ENCODE peak calls at places on chromosomes 1 and 21, in nine cellular contexts. U, V, K, R, S, J, L, E and W are unnamed samples.

GRCh38 chr1:62436039-62436465 is 797 bp upstream of the USP1 start:
- DNase-seq in V (peak; percentile 97), U (peak; percentile 99), K (no peak), R (no peak), L (peak; percentile 92), S (no peak), E (peak; percentile 99), J (no peak), W (peak; percentile 99)

GRCh38 chr1:70768211-70768610 is 279.4 kb downstream of the PTGER3 start:
- DNase-seq in E (no peak), R (no peak), L (no peak), S (no peak), V (no peak), K (no peak), U (no peak), J (no peak), W (no peak)

GRCh38 chr21:36199021-36199420 is 42.4 kb downstream of the DOP1B start:
- DNase-seq in V (no peak), S (no peak), E (no peak), U (no peak), L (no peak), J (no peak), R (no peak), K (no peak), W (no peak)

GRCh38 chr1:155081472-155082300 is 3.0 kb downstream of the EFNA3 start:
- DNase-seq in K (no peak), J (no peak), V (no peak), U (no peak), L (no peak), R (no peak), E (no peak), S (no peak), W (peak; percentile 40)

GRCh38 chr1:43978551-43979260 is at the start of gene B4GALT2:
- DNase-seq in V (peak; percentile 30), S (peak; percentile 8), J (peak; percentile 68), R (no peak), K (no peak), E (peak; percentile 80), L (peak; percentile 47), U (peak; percentile 22), W (peak; percentile 78)

GRCh38 chr1:180934563-180934962 is 21.9 kb downstream of the KIAA1614 start:
- DNase-seq in U (no peak), J (no peak), S (no peak), L (no peak), R (no peak), E (no peak), V (no peak), K (no peak), W (no peak)

GRCh38 chr1:58735591-58735990 is 35.7 kb upstream of the MYSM1 start:
- DNase-seq in V (no peak), E (no peak), L (no peak), R (no peak), K (no peak), S (no peak), J (no peak), U (no peak), W (no peak)

GRCh38 chr1:173573596-173573995 is 29.3 kb downstream of the SLC9C2 start:
- DNase-seq in R (no peak), L (no peak), V (no peak), K (no peak), J (no peak), S (peak; percentile 11), E (no peak), U (no peak), W (no peak)

GRCh38 chr1:50774759-50775351 is 185.2 kb downstream of the FAF1 start:
- DNase-seq in E (no peak), J (peak; percentile 49), S (peak; percentile 60), V (no peak), K (peak; percentile 68), R (no peak), L (no peak), U (peak; percentile 76), W (peak; percentile 80)

GRCh38 chr1:206961668-206962067 is 8.6 kb downstream of the FCAMR start:
- DNase-seq in E (no peak), S (no peak), K (no peak), V (no peak), J (no peak), R (no peak), L (no peak), U (no peak), W (no peak)

GRCh38 chr1:180888870-180889269 is 23.8 kb upstream of the KIAA1614 start:
- DNase-seq in K (no peak), S (no peak), L (no peak), J (no peak), R (no peak), V (no peak), U (no peak), E (no peak), W (no peak)

GRCh38 chr1:19124273-19124672 is 85.8 kb downstream of the UBR4 start:
- DNase-seq in S (no peak), E (no peak), L (no peak), K (no peak), J (no peak), V (no peak), U (no peak), R (no peak), W (no peak)

GRCh38 chr1:192967901-192968300 is 91.3 kb downstream of the UCHL5 start:
- DNase-seq in R (no peak), L (no peak), V (no peak), J (no peak), S (no peak), K (no peak), U (no peak), E (no peak), W (no peak)

GRCh38 chr1:149849947-149850360 is 49.4 kb upstream of the BOLA1 start:
- DNase-seq in U (no peak), R (no peak), K (peak; percentile 15), L (no peak), V (peak; percentile 13), E (no peak), S (no peak), J (no peak), W (peak; percentile 36)

GRCh38 chr1:168379110-168379860 is 98.6 kb downstream of the TBX19 start:
- DNase-seq in K (no peak), S (no peak), E (no peak), U (no peak), V (no peak), R (no peak), L (no peak), J (no peak), W (peak; percentile 41)

GRCh38 chr1:53653200-53653575 is 85.8 kb downstream of the GLIS1 start:
- DNase-seq in V (no peak), L (no peak), S (no peak), E (peak; percentile 72), J (no peak), U (no peak), K (no peak), R (no peak), W (no peak)

GRCh38 chr1:78474092-78474491 is 16.7 kb upstream of the PTGFR start:
- DNase-seq in L (no peak), U (no peak), K (no peak), R (no peak), E (no peak), S (no peak), J (no peak), V (no peak), W (no peak)

GRCh38 chr1:112544753-112545152 is 36.0 kb downstream of the WNT2B start:
- DNase-seq in L (no peak), U (no peak), J (no peak), V (no peak), S (peak; percentile 85), K (peak; percentile 67), R (no peak), E (no peak), W (peak; percentile 47)

GRCh38 chr1:42427240-42427639 is 28.6 kb downstream of the ZMYND12 start:
- DNase-seq in V (no peak), L (no peak), J (no peak), S (no peak), E (no peak), R (no peak), U (no peak), K (no peak), W (no peak)

GRCh38 chr1:180966310-180966709 is 53.6 kb downstream of the KIAA1614 start:
- DNase-seq in V (no peak), L (no peak), J (no peak), R (no peak), U (no peak), S (no peak), K (no peak), E (no peak), W (no peak)

GRCh38 chr1:39214021-39214713 is 9.7 kb downstream of the MACF1 start:
- DNase-seq in R (no peak), K (peak; percentile 64), J (no peak), V (no peak), S (peak; percentile 75), U (peak; percentile 73), L (no peak), E (no peak), W (no peak)

GRCh38 chr1:206766251-206766856 is 4.2 kb upstream of the IL19 start:
- DNase-seq in V (peak; percentile 64), J (no peak), R (peak; percentile 67), K (peak; percentile 95), U (no peak), E (peak; percentile 88), L (peak; percentile 38), S (peak; percentile 97), W (peak; percentile 72)

GRCh38 chr1:10892138-10893065 is 96.0 kb upstream of the CASZ1 start:
- DNase-seq in L (no peak), V (no peak), R (no peak), E (no peak), S (no peak), U (no peak), K (no peak), J (no peak), W (no peak)